ENCODE peak calls at places on chromosome 11, in four cellular contexts. U is tibial nerve, H is lung, L is mucosa of descending colon. B is an unnamed sample. For H3K9me3, the result is how much of the 10 kb centered on the place peaks cover.

GRCh38 chr11:122421684-122422083 is 233.8 kb upstream of the UBASH3B start:
- DNase-seq in U (no peak), H (no peak), L (no peak), B (no peak)

GRCh38 chr11:127994736-127995135 is 592.6 kb downstream of the ETS1 start:
- DNase-seq in U (no peak), H (no peak), L (no peak), B (no peak)

GRCh38 chr11:17531818-17532131 is 12.4 kb downstream of the USH1C start:
- DNase-seq in U (no peak), H (no peak), L (peak), B (no peak)

GRCh38 chr11:47652070-47652469 is 9.7 kb upstream of the MTCH2 start:
- DNase-seq in U (no peak), H (no peak), L (no peak), B (no peak)

GRCh38 chr11:73310076-73310475 is 2.0 kb downstream of the ARHGEF17 start:
- DNase-seq in U (no peak), H (no peak), L (no peak), B (no peak)

GRCh38 chr11:1039481-1040427 is 3.2 kb upstream of the MUC6 start:
- DNase-seq in U (no peak), H (peak), L (no peak), B (peak)

GRCh38 chr11:57314221-57314973 is 10.4 kb downstream of the TNKS1BP1 start:
- DNase-seq in U (no peak), H (no peak), L (no peak), B (no peak)

GRCh38 chr11:86592047-86592564 is 80.3 kb downstream of the ME3 start:
- DNase-seq in U (no peak), H (peak), L (no peak), B (no peak)

GRCh38 chr11:74037309-74037708 is 28.4 kb upstream of the UCP3 start:
- DNase-seq in U (no peak), H (no peak), L (no peak), B (no peak)

GRCh38 chr11:106424111-106424510 is 346.6 kb downstream of the AASDHPPT start:
- DNase-seq in U (no peak), H (no peak), L (no peak), B (no peak)

GRCh38 chr11:14443642-14444041 is 56.0 kb downstream of the COPB1 start:
- DNase-seq in U (no peak), H (no peak), L (peak), B (peak)

DNA sequence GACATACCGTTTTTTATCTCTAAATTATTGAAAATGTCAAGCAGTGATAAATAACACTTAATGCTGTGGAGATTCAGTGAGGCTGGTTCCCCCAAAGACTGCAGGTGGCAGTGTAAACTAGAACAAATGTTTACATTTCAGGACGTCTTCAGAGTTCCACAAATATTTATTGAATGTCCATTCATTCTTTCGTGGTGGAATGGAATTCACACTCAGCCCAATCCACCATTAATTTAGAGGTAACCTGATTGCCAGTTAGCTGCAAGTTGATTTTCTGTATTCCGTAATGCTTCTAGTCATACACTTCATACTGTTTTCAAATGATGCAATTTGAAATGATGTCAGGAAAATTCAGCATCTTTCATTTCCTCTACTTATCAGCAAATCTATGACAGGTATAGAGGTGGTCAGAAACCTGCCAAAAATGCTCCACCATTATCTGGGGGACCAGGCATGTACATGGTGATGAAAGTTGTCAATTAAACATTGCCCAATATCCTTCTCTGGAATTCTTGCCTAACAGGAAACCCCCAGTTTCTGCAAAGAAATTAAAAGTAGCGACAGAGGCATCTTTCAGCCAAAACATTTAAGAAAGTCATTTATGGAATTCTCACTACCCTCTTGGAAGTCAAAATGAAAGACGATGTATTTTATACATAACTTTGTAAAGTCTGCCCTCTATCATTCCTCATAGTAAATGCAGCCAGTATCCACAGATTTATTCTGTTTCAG is 94.3 kb upstream of the BMAL1 start:
- DNase-seq in U (no peak), H (no peak), L (peak), B (no peak)
- TF ChIP-seq CTCF in U (peak), H (peak), L (no peak), B (peak)

DNA sequence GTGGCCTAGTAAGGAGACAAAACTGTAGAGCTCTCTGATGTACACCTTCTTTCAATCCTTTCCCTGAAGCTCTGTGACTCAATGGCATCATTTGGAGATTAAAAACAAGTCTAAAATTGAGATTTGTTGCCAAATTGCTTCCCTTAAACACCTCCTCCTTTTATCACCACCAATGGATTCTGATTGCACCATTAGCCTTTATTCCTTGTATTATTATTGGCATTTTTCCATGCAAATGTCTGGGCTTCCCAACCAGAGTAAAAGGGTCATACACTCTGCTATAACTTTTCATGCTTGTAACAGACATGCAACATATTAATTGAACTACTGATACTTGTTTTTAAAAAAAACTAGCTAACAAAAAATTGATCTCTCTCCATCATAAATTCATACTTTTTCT is 124.2 kb downstream of the CCDC34 start:
- DNase-seq in U (no peak), H (no peak), L (no peak), B (no peak)
- H3K9me3 ChIP-seq in U (under half), H (under half), L (under half), B (under half)

DNA sequence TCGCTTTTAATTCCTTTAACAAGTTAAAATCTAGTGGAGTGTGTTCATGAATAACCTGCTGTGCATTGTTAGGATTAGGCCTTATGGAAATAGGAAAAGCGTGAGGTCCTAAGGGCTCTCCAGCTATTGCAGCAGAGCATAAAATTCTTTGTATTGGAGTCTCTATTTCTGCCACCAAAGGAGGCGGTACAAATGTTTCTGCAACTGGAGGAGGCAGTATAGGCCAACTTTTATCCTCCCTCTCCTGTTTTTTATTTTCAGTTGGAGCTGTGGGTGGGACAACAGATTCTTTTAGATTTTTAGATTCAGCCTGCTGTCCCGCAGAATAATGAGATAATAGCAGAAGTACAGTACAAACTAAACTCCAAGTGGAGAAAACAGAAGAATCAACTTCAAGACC is 26.2 kb downstream of the OR10A6 start:
- DNase-seq in U (no peak), H (no peak), L (no peak), B (no peak)
- H3K4me3 ChIP-seq in U (no peak), H (no peak), L (no peak), B (no peak)

DNA sequence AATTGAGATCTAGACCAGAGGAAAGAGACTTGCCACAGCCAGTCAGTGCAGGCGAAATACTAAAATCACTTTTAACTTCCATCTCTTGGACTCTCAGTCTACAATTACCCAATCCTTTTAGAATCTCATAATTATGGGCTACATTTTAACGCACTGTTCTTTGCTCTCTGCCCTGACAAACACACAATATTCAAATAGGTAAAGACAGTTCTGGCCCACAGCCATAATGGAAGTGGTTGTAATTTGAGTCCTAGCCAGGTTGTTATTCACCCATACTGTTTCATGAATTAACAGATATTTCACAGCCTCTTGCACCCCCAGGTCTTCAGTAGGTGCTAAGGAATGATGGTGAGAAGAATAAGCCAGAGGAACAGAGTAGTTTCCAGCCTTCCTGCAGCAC is 830 bp downstream of the C11orf97 start:
- DNase-seq in U (no peak), H (no peak), L (peak), B (no peak)
- TF ChIP-seq CTCF in U (no peak), H (no peak), L (no peak), B (no peak)

GRCh38 chr11:70812472-70812871 is 414.1 kb downstream of the CTTN start:
- DNase-seq in U (no peak), H (no peak), L (no peak), B (no peak)

GRCh38 chr11:70811483-70811882 is 413.2 kb downstream of the CTTN start:
- DNase-seq in U (no peak), H (no peak), L (no peak), B (no peak)

GRCh38 chr11:70811915-70812314 is 413.6 kb downstream of the CTTN start:
- DNase-seq in U (no peak), H (no peak), L (no peak), B (no peak)

GRCh38 chr11:70815485-70815832 is 417.1 kb downstream of the CTTN start:
- DNase-seq in U (no peak), H (no peak), L (no peak), B (no peak)

GRCh38 chr11:70813651-70814050 is 415.3 kb downstream of the CTTN start:
- DNase-seq in U (no peak), H (no peak), L (no peak), B (no peak)
- H3K9me3 ChIP-seq in U (under half), H (under half), L (under half), B (under half)

GRCh38 chr11:118629761-118630661 is 22.6 kb downstream of the PHLDB1 start:
- DNase-seq in U (no peak), H (peak), L (peak), B (peak)

GRCh38 chr11:118628432-118628831 is 21.0 kb downstream of the PHLDB1 start:
- DNase-seq in U (no peak), H (no peak), L (no peak), B (peak)

GRCh38 chr11:118628861-118629549 is 21.6 kb downstream of the PHLDB1 start:
- DNase-seq in U (no peak), H (no peak), L (peak), B (no peak)

GRCh38 chr11:118627566-118627965 is 20.2 kb downstream of the PHLDB1 start:
- DNase-seq in U (no peak), H (no peak), L (no peak), B (no peak)

GRCh38 chr11:118628031-118628430 is 20.6 kb downstream of the PHLDB1 start:
- DNase-seq in U (no peak), H (no peak), L (no peak), B (no peak)
- H3K4me3 ChIP-seq in U (no peak), H (no peak), L (no peak), B (no peak)

GRCh38 chr11:83520849-83521248 is 234.7 kb upstream of the CCDC90B start:
- DNase-seq in U (no peak), H (no peak), L (no peak), B (no peak)

GRCh38 chr11:83523676-83524075 is 237.5 kb upstream of the CCDC90B start:
- DNase-seq in U (no peak), H (no peak), L (no peak), B (no peak)

DNA sequence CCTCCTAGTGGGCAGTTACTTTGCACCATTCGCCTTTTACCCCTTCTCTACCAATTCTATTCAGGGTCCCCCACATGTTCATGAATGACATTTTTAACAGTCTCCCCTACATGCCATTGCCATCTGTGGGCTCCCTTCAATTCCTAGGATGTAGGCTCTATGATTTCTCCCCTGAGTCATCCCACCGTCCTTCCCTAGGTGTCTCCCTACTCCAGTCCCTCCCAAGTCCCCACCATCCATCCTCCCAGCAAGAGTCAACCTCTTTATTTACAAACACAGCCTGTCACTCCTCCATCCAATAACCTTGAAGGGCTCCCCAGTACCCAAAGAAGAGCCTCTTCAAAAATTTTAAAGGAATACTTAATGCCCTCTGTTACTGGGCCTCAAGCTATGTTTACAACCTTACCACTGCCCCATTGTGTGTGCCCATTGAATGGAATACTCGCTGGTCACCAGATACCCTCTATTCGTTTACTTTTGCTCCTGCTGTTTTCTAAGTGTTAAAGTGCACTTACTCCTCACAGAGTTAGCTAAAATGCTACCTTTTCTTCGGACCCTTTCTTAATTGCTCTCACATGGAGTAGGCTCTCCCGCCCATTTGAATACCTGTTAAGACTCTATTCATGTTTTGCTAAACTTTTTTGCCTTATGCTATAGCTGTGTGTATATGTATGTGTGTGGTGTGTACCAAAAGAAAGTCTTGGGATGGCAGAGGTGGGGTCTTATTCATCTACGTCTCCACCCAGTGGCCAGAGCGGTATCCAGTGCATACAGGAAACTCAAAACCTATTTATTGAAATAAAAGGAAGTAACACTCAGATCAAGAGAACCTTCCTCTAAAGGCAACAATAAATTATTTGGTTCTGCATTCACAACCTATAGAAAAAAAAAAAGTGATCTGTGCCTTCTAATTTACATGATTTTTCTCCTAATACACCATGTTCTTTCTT is 235.8 kb upstream of the CCDC90B start:
- DNase-seq in U (no peak), H (no peak), L (no peak), B (no peak)
- TF ChIP-seq CTCF in U (no peak), H (no peak), L (no peak), B (no peak)

B was measured in pancreas.